ENCODE peak calls at places on chromosomes 2 and 18, in seven cellular contexts. N is mesendoderm; K is HTR-8/SVneo; L is activated naive CD8-positive, alpha-beta T cell treated with anti-CD3 and anti-CD28 coated beads, Interleukin-2, amount 50 U/mL, for 24 hours; S is head of caudate nucleus; Q is effector memory CD4-positive, alpha-beta T cell; U is Kasumi-1. A is an unnamed sample.

GRCh38 chr2:195390686-195391085 is 266.3 kb upstream of the SLC39A10 start:
- DNase-seq in L (no peak), U (no peak), N (no peak), K (no peak), S (no peak), Q (no peak), A (peak; percentile 82)

GRCh38 chr2:214808481-214808931 is 977 bp downstream of the BARD1 start:
- DNase-seq in Q (no peak), L (no peak), K (no peak), U (no peak), N (no peak), S (no peak), A (peak; percentile 42)

GRCh38 chr2:222320441-222321395 is 21.9 kb upstream of the PAX3 start:
- DNase-seq in U (no peak), L (no peak), K (no peak), Q (no peak), S (peak; percentile 59), N (no peak), A (no peak)

GRCh38 chr2:120845281-120845680 is 109.6 kb downstream of the GLI2 start:
- DNase-seq in L (no peak), Q (no peak), S (no peak), N (no peak), U (no peak), K (no peak), A (no peak)

GRCh38 chr2:107693604-107694003 is 133.1 kb upstream of the RGPD4 start:
- DNase-seq in Q (no peak), L (no peak), U (no peak), N (no peak), K (no peak), S (no peak), A (no peak)

GRCh38 chr2:112636605-112637288 is 9.0 kb upstream of the SLC20A1 start:
- DNase-seq in K (no peak), L (peak; percentile 48), Q (no peak), U (no peak), S (no peak), N (no peak), A (no peak)

GRCh38 chr2:9842487-9843228 is 616 bp upstream of the TAF1B start:
- DNase-seq in S (no peak), K (no peak), Q (no peak), U (no peak), L (peak; percentile 7), N (no peak), A (no peak)

GRCh38 chr2:46635442-46635841 is 156.1 kb downstream of the TMEM247 start:
- DNase-seq in U (no peak), Q (no peak), S (no peak), K (no peak), L (no peak), N (no peak), A (no peak)

GRCh38 chr2:72032481-72033041 is 115.1 kb downstream of the CYP26B1 start:
- DNase-seq in K (no peak), L (no peak), U (no peak), Q (no peak), S (no peak), N (no peak), A (no peak)

GRCh38 chr2:127612111-127612822 is 33.7 kb upstream of the GPR17 start:
- DNase-seq in L (no peak), K (no peak), Q (no peak), U (no peak), S (no peak), N (no peak), A (no peak)

GRCh38 chr18:54479365-54479764 is 111.7 kb upstream of the DYNAP start:
- DNase-seq in L (no peak), U (no peak), N (peak; percentile 27), Q (no peak), S (no peak), K (no peak), A (no peak)

GRCh38 chr2:100877555-100877954 is 57.6 kb downstream of the NPAS2 start:
- DNase-seq in L (no peak), N (no peak), U (no peak), Q (no peak), S (no peak), K (no peak), A (no peak)

GRCh38 chr2:2573658-2574293 is 242.7 kb upstream of the MYT1L start:
- DNase-seq in Q (no peak), K (no peak), U (no peak), N (peak; percentile 55), S (no peak), L (no peak), A (no peak)

GRCh38 chr2:241551599-241551997 is 6.9 kb upstream of the BOK start:
- DNase-seq in N (no peak), S (no peak), U (no peak), Q (no peak), K (no peak), L (no peak), A (no peak)

GRCh38 chr2:129061079-129061785 is 742.6 kb upstream of the HS6ST1 start:
- DNase-seq in S (peak; percentile 18), Q (no peak), U (peak; percentile 84), N (no peak), L (no peak), K (no peak), A (no peak)

GRCh38 chr2:187429989-187430388 is 18.1 kb downstream of the CALCRL start:
- DNase-seq in Q (no peak), L (no peak), N (no peak), S (no peak), U (no peak), K (peak; percentile 5), A (no peak)

GRCh38 chr18:7740815-7741214 is 173.7 kb downstream of the PTPRM start:
- DNase-seq in U (no peak), L (no peak), N (peak; percentile 63), Q (no peak), K (no peak), S (no peak), A (no peak)

GRCh38 chr2:54665436-54665856 is 58.0 kb upstream of the EML6 start:
- DNase-seq in Q (no peak), U (peak; percentile 79), L (peak; percentile 41), N (peak; percentile 73), K (peak; percentile 23), S (no peak), A (no peak)

GRCh38 chr2:20169796-20170467 is 55.0 kb downstream of the SDC1 start:
- DNase-seq in K (no peak), L (no peak), U (no peak), S (no peak), N (no peak), Q (no peak), A (no peak)

GRCh38 chr2:240983361-240983995 is 14.9 kb upstream of the SNED1 start:
- DNase-seq in Q (no peak), S (no peak), L (peak; percentile 47), U (no peak), K (no peak), N (peak; percentile 85), A (no peak)

GRCh38 chr2:80244905-80245584 is 59.5 kb downstream of the LRRTM1 start:
- DNase-seq in K (no peak), U (peak; percentile 45), Q (no peak), N (no peak), L (no peak), S (no peak), A (no peak)

A was measured in globus pallidus.